ENCODE peak calls at places on chromosomes 16 and 17, in seven cellular contexts. I, J, V, L, D, C and N are unnamed samples.

GRCh38 chr17:80688994-80689635 is 144.5 kb downstream of the RPTOR start:
- DNase-seq in I (no peak), J (no peak), V (no peak), L (no peak), D (no peak), C (no peak), N (no peak)

GRCh38 chr17:2412561-2413021 is 11.7 kb upstream of the MNT start:
- DNase-seq in I (peak), J (no peak), V (no peak), L (peak), D (peak), C (no peak), N (no peak)

GRCh38 chr16:48810436-48810802 is 200.4 kb upstream of the N4BP1 start:
- DNase-seq in I (no peak), J (no peak), V (no peak), L (no peak), D (no peak), C (no peak), N (no peak)

GRCh38 chr17:55577687-55578086 is 66.4 kb upstream of the SMIM36 start:
- DNase-seq in I (no peak), J (no peak), V (no peak), L (peak), D (no peak), C (peak), N (no peak)

GRCh38 chr16:89506113-89506504 is 2.1 kb upstream of the SPG7 start:
- DNase-seq in I (peak), J (no peak), V (no peak), L (peak), D (no peak), C (peak), N (no peak)

GRCh38 chr17:40034426-40035161 is 19.4 kb downstream of the CSF3 start:
- DNase-seq in I (no peak), J (no peak), V (no peak), L (no peak), D (peak), C (no peak), N (no peak)

GRCh38 chr17:19002191-19002590 is 2.4 kb downstream of the FAM83G start:
- DNase-seq in I (no peak), J (no peak), V (no peak), L (no peak), D (no peak), C (no peak), N (no peak)

GRCh38 chr17:7862692-7863437 is 5.1 kb downstream of the CYB5D1 start:
- DNase-seq in I (peak), J (no peak), V (no peak), L (peak), D (peak), C (peak), N (no peak)

GRCh38 chr17:82334622-82335394 is 1.2 kb upstream of the SECTM1 start:
- DNase-seq in I (peak), J (no peak), V (no peak), L (no peak), D (no peak), C (no peak), N (peak)

GRCh38 chr16:82936941-82937551 is 310.3 kb downstream of the CDH13 start:
- DNase-seq in I (peak), J (no peak), V (peak), L (no peak), D (no peak), C (no peak), N (no peak)

GRCh38 chr17:79732804-79733691 is 2.3 kb downstream of the ENPP7 start:
- DNase-seq in I (no peak), J (no peak), V (no peak), L (no peak), D (no peak), C (no peak), N (peak)

GRCh38 chr17:41651625-41652460 is 27.5 kb upstream of the KRT17 start:
- DNase-seq in I (no peak), J (no peak), V (no peak), L (peak), D (peak), C (no peak), N (no peak)

GRCh38 chr17:50206604-50207293 is 5.3 kb upstream of the COL1A1 start:
- DNase-seq in I (peak), J (no peak), V (no peak), L (peak), D (peak), C (peak), N (no peak)

GRCh38 chr17:41972571-41973411 is 6.2 kb downstream of the CNP start:
- DNase-seq in I (no peak), J (peak), V (no peak), L (peak), D (no peak), C (peak), N (peak)

GRCh38 chr16:70778901-70779309 is 22.1 kb downstream of the VAC14 start:
- DNase-seq in I (peak), J (peak), V (peak), L (peak), D (peak), C (peak), N (no peak)

GRCh38 chr16:57000271-57001025 is 11.1 kb downstream of the NLRC5 start:
- DNase-seq in I (peak), J (peak), V (no peak), L (no peak), D (no peak), C (peak), N (peak)

GRCh38 chr17:78933025-78933958 is 8.1 kb upstream of the TIMP2 start:
- DNase-seq in I (peak), J (peak), V (peak), L (no peak), D (no peak), C (peak), N (no peak)

GRCh38 chr17:50380369-50381259 is 7.6 kb downstream of the EME1 start:
- DNase-seq in I (no peak), J (no peak), V (no peak), L (no peak), D (no peak), C (no peak), N (no peak)

GRCh38 chr17:75090871-75091854 is 3.4 kb downstream of the SLC16A5 start:
- DNase-seq in I (no peak), J (peak), V (no peak), L (peak), D (peak), C (no peak), N (peak)

GRCh38 chr17:57412520-57413096 is 156.3 kb downstream of the MSI2 start:
- DNase-seq in I (no peak), J (no peak), V (no peak), L (no peak), D (no peak), C (no peak), N (no peak)

GRCh38 chr17:15029469-15029868 is 235.7 kb downstream of the PMP22 start:
- DNase-seq in I (no peak), J (no peak), V (no peak), L (no peak), D (no peak), C (no peak), N (no peak)

GRCh38 chr17:15031971-15032370 is 233.2 kb downstream of the PMP22 start:
- DNase-seq in I (no peak), J (no peak), V (no peak), L (no peak), D (no peak), C (no peak), N (no peak)

GRCh38 chr17:15023589-15023988 is 241.5 kb downstream of the PMP22 start:
- DNase-seq in I (no peak), J (no peak), V (no peak), L (no peak), D (peak), C (no peak), N (no peak)

GRCh38 chr17:15026088-15026487 is 239.0 kb downstream of the PMP22 start:
- DNase-seq in I (no peak), J (no peak), V (no peak), L (no peak), D (no peak), C (no peak), N (no peak)

DNA sequence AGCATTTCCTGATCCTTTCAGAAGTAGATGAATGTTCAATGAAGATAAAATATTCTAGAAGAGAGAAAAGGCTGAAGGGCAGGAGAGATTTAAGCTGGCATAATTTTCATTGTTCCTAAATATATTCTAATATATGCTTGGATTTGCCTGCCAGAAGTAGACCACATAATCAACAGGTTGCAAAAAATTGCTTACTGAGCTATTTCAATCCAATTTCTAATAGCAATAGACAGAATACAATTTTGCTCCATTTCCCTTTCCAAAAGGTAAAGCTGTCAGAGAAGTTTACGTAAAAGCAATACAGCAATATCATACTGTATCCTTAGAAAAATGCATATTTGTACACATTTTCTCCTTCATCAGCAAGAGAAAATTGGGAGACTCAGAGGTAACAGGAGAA is 237.3 kb downstream of the PMP22 start:
- DNase-seq in I (no peak), J (no peak), V (no peak), L (no peak), D (no peak), C (no peak), N (no peak)
- TF ChIP-seq CTCF in I (no peak), J (no peak), V (no peak), L (no peak), D (no peak), C (no peak), N (no peak)

DNA sequence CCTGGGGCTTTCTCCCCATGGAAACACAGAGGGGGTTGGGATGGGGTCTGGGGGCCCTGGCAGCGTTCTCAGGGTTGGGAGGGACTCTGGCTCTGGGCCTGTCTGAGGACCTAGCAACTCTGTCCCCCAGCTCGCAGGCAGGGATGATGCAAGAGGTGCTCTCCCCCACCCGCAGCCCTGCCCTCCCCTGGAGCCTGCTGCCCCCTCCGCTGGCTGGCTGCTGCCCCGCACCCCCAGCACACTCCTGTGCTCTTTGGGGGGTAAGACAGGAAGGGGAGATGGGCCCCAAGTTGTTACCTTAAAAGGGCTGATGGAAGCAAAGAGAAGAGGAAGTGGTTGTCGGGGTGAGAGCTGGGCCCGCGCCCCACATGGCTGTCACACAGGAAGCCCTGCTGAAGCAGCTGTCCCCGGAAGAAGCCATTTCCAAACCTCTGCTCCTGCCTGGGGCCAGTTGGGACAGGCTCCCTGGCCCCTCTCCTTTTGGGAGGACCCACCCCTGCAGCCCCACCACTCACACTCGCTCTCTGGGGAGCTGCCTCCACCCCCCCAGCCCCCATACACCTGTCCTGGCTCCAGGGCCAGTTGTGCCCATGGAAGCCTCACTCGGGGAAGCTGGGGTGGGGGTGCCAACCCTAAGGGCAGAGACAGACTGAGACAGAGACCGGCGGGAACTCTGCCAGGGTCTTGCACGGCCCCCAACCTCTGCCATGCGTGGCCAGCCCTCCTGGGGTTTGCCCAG is 2.5 kb downstream of the CORO1A start:
- DNase-seq in I (no peak), J (peak), V (no peak), L (no peak), D (peak), C (peak), N (peak)
- H3K4me3 ChIP-seq in I (no peak), J (no peak), V (no peak), L (no peak), D (no peak), C (peak), N (no peak)

DNA sequence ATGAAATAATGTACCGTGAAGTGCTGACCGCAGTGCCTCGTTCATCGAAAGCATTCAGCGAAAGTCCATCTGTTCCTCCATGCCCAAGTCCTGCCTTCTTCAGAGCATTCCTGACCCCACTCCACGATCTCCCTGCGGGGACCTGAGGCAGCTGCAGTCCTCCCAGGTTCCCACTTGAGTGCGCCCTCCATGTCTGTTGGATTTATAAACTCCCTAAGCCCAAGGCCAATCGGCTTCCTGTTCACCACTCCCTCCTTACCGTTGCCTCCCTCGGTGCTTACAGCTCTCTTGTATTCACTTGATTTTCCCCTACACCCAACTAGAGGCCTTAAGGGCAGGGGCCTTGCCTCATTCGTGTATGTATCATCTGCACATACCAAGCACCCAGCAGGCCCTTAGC is 2.8 kb downstream of the RAD51D start:
- DNase-seq in I (no peak), J (no peak), V (no peak), L (no peak), D (peak), C (no peak), N (no peak)
- TF ChIP-seq CTCF in I (no peak), J (no peak), V (no peak), L (no peak), D (peak), C (no peak), N (no peak)

GRCh38 chr16:709651-710499 is 4.3 kb upstream of the FBXL16 start:
- DNase-seq in I (peak), J (no peak), V (no peak), L (no peak), D (peak), C (no peak), N (no peak)
- H3K4me3 ChIP-seq in I (no peak), J (no peak), V (no peak), L (no peak), D (no peak), C (no peak), N (no peak)

DNA sequence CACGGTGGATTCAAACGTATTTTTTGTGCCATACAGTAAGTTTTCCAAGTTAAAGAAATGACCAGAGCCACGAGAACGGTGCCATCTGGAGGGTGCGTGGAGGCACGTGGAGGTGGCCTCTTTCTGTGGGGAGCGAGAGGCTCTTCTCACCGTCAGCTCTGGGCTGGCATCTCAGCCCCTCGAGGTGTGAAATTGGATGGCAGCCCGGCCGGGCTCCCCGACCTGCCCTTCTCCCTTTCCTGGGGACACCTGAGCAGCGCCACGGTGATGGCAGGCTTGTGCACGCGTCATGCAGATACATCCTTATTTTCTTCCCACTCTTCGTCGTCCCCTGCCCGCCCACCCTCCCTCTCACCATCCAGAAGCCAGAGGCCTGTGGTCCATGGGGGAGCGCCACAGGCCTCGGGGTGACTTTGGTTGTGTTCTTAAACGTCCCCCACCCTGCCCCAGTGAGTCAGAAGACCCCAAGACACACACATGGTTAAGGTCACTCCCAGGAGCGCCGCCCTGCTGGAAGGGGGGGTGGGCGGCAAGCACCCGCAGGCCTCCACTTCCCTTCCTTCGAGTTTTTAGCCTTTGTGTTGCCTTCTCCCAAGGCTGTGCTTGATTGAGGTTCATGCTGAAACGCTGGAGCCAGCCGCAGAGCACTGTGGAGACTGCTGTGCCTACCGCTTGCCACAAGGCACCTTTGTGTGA is 109.4 kb downstream of the BANP start:
- DNase-seq in I (no peak), J (no peak), V (no peak), L (no peak), D (no peak), C (no peak), N (no peak)
- TF ChIP-seq CTCF in I (no peak), J (no peak), V (peak), L (no peak), D (peak), C (no peak), N (no peak)

GRCh38 chr17:64449545-64449944 is 630 bp downstream of the MILR1 start:
- DNase-seq in I (peak), J (no peak), V (no peak), L (no peak), D (no peak), C (no peak), N (no peak)
- H3K4me3 ChIP-seq in I (peak), J (no peak), V (no peak), L (no peak), D (no peak), C (peak), N (no peak)